ENCODE peak calls at places on chromosomes 11 and 22, in four cellular contexts. O is ovary, W is esophagus squamous epithelium, P is adrenal gland. G is an unnamed sample.

GRCh38 chr11:8839957-8840945 is 70.7 kb upstream of the AKIP1 start:
- DNase-seq in P (no peak), W (no peak), O (no peak), G (no peak)

GRCh38 chr11:18958221-18958910 is 19.2 kb upstream of the MRGPRX1 start:
- DNase-seq in O (no peak), P (no peak), W (no peak), G (no peak)

GRCh38 chr22:21573750-21574494 is 6.4 kb downstream of the UBE2L3 start:
- DNase-seq in O (no peak), P (no peak), W (no peak), G (no peak)

GRCh38 chr11:62171261-62171723 is 18.7 kb upstream of the SCGB1D1 start:
- DNase-seq in O (no peak), W (peak; percentile 10), P (peak; percentile 88), G (peak; percentile 72)

GRCh38 chr11:125394306-125394705 is 101.8 kb downstream of the FEZ1 start:
- DNase-seq in O (no peak), W (no peak), P (no peak), G (no peak)

GRCh38 chr22:44550666-44551491 is 52.8 kb upstream of the RTL6 start:
- DNase-seq in P (peak; percentile 44), W (no peak), O (peak; percentile 88), G (no peak)

GRCh38 chr11:116379185-116379828 is 393.5 kb downstream of the BUD13 start:
- DNase-seq in W (no peak), O (no peak), P (peak; percentile 51), G (no peak)

GRCh38 chr11:69099193-69099592 is 50.5 kb downstream of the TPCN2 start:
- DNase-seq in O (no peak), W (no peak), P (no peak), G (no peak)

GRCh38 chr22:20127318-20127868 is 4.2 kb upstream of the ZDHHC8 start:
- DNase-seq in W (no peak), O (no peak), P (no peak), G (no peak)

GRCh38 chr11:130522284-130522961 is 74.0 kb downstream of the ADAMTS15 start:
- DNase-seq in P (peak; percentile 95), W (no peak), O (peak; percentile 92), G (peak; percentile 94)

GRCh38 chr11:31809857-31810778 is 1.0 kb downstream of the PAX6 start:
- DNase-seq in P (no peak), W (no peak), O (no peak), G (no peak)

GRCh38 chr22:37427128-37427710 is at the start of gene ELFN2:
- DNase-seq in P (no peak), O (no peak), W (no peak), G (no peak)

GRCh38 chr22:35288116-35288515 is 11.6 kb upstream of the TOM1 start:
- DNase-seq in O (no peak), P (no peak), W (no peak), G (no peak)

GRCh38 chr11:128251140-128251539 is 336.2 kb downstream of the ETS1 start:
- DNase-seq in O (no peak), W (no peak), P (no peak), G (no peak)

GRCh38 chr11:130891326-130891725 is 25.0 kb downstream of the SNX19 start:
- DNase-seq in O (no peak), P (no peak), W (no peak), G (no peak)

GRCh38 chr11:65187971-65188461 is 6.3 kb downstream of the CAPN1 start:
- DNase-seq in W (no peak), O (no peak), P (peak; percentile 20), G (no peak)
- TF ChIP-seq POLR2A in W (no peak), O (no peak), P (no peak), G (no peak)

GRCh38 chr22:33049125-33049729 is 9.0 kb downstream of the SYN3 start:
- DNase-seq in W (no peak), P (peak; percentile 85), O (peak; percentile 47), G (peak; percentile 47)

GRCh38 chr22:33053323-33053722 is 4.9 kb downstream of the SYN3 start:
- DNase-seq in O (no peak), W (no peak), P (no peak), G (no peak)

GRCh38 chr22:33051960-33052839 is 6.0 kb downstream of the SYN3 start:
- DNase-seq in O (no peak), P (no peak), W (no peak), G (no peak)

GRCh38 chr22:33047744-33048143 is 10.4 kb downstream of the SYN3 start:
- DNase-seq in O (no peak), P (no peak), W (no peak), G (no peak)

GRCh38 chr22:33050614-33051230 is 7.5 kb downstream of the SYN3 start:
- DNase-seq in O (no peak), P (no peak), W (no peak), G (no peak)
- H3K27me3 ChIP-seq in O (no peaks in the 10 kb centered on the region), P (peaks cover 29% of the 10 kb centered on the region), W (peaks cover 9% of the 10 kb centered on the region), G (peaks cover 22% of the 10 kb centered on the region)

GRCh38 chr22:17843189-17843588 is 68.9 kb upstream of the BID start:
- DNase-seq in O (no peak), P (no peak), W (no peak), G (no peak)

GRCh38 chr22:17842386-17842785 is 68.1 kb upstream of the BID start:
- DNase-seq in W (no peak), P (peak; percentile 64), O (peak; percentile 85), G (no peak)

GRCh38 chr22:17845790-17846189 is 71.5 kb upstream of the BID start:
- DNase-seq in W (no peak), O (peak; percentile 30), P (no peak), G (no peak)

GRCh38 chr22:17845340-17845739 is 71.1 kb upstream of the BID start:
- DNase-seq in O (no peak), W (no peak), P (no peak), G (no peak)

DNA sequence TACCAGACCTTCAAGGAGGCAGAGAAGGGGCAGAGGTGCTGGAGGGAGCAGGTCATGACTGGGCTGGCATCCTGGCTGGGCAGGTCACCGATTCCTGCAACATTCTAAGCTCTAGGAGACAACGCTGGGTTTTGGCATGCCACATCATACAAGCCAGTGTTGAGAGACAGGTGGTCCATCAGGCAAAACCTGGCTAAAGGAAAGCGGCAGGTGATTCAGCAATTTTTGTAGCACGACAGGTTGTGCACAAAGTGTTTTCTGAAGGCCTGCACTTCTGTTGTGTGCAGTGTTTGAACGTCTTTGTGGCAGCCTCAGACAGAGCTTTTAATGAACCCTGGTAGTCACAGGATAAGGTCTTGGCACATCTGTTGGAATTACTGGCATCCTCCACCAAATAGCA is 69.9 kb upstream of the BID start:
- DNase-seq in W (no peak), P (no peak), O (no peak), G (no peak)
- H3K4me1 ChIP-seq in W (peaks cover 20% of the 10 kb centered on the region), P (peaks cover 34% of the 10 kb centered on the region), O (peaks cover 26% of the 10 kb centered on the region), G (peaks cover 31% of the 10 kb centered on the region)

DNA sequence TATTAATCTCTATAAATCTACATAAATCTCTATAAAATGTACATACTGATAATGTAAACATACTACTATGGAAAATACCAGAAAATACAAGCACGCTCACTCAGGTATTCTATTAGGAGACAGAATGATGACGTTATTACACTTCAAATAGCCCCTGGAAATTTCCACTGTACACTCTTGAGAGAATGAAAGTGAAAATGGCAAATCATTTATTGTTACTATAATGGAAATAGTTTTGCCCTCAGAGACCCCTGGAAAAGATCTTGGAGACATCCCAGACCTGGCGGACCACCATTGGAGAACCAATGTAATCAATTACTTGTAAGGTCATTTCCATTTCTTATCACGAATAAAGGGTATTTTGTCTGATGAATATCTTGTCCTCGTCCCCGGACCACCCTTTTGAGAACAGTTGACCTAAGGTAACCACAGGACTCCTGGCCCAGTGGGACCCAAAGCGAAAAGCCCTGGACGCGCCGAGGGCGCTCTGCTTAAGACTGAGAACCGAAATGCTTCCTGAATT is 509 bp upstream of the PRRG4 start:
- DNase-seq in O (no peak), W (no peak), P (no peak), G (no peak)
- TF ChIP-seq POLR2A in O (no peak), W (no peak), P (no peak), G (no peak)

GRCh38 chr22:45882881-45883810 is 93.8 kb downstream of the WNT7B start:
- DNase-seq in P (no peak), O (no peak), W (no peak), G (peak; percentile 1)
- H3K27me3 ChIP-seq in P (peaks cover 36% of the 10 kb centered on the region), O (no peaks in the 10 kb centered on the region), W (no peaks in the 10 kb centered on the region), G (peaks cover 50% of the 10 kb centered on the region)

DNA sequence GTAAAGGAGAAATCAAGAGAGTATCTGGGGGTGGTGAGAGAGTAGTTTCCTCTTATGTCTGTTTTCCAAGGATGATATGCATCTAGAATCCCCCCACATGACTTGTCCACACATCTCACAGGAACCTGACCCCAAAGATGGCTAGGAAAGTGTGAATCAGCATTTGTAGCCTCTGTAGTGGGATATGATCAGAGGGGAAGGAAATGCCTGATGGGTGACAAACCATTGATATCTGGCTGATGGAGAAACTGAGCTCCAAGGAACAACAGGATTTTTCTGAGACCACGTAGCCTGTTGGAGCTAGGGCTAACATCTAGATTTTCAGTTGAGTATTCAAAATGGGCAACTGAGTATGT is 369.4 kb downstream of the DDX10 start:
- DNase-seq in W (no peak), P (no peak), O (no peak), G (no peak)
- H3K4me1 ChIP-seq in W (peaks cover 4% of the 10 kb centered on the region), P (peaks cover 10% of the 10 kb centered on the region), O (no peaks in the 10 kb centered on the region), G (no peaks in the 10 kb centered on the region)

DNA sequence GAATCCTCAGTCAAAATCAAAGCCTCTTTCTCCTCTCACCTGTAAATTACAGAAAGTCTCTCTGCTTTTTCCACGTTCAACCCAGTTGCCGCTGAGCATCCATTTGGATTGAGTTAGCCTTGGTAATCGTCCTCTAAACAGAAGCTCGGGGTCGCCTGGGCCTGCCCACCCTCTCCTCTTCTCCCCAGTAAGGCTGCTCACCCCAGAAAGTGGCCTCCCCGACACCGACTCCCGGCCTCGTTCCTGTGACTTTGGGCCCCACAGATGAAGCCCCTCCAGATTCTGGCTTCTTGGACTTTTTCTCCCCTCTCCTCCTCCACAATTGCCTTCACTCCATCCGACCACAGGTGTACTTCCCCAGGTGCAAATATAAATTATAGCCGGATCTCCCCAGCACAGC is 1500.0 kb downstream of the BRD1 start:
- DNase-seq in O (no peak), W (no peak), P (no peak), G (no peak)
- TF ChIP-seq POLR2A in O (no peak), W (no peak), P (no peak), G (no peak)

G was measured in gastrocnemius medialis.